ENCODE peak calls at places on chromosome 6, in ten cellular contexts. R is iPS-NIHi11; N is Right ventricle myocardium superior; Z is left cardiac atrium; F is fibroblast of gingiva; C is T follicular helper cell; K is type B pancreatic cell; H is posterior vena cava; W is activated CD4-positive, alpha-beta T cell treated with anti-CD3 and anti-CD28 coated beads, Interleukin-2, amount 10 ng/mL, durations not matched to agents 7 days and 5 days; X is T-cell. U is an unnamed sample.

GRCh38 chr6:27758471-27758870 is 153.7 kb downstream of the OR2B2 start:
- DNase-seq in R (no peak), N (no peak), Z (no peak), F (no peak), C (no peak), K (no peak), H (no peak), W (no peak), X (no peak), U (no peak)

GRCh38 chr6:34969662-34970265 is 80.7 kb downstream of the ANKS1A start:
- DNase-seq in R (no peak), N (no peak), Z (no peak), F (no peak), C (no peak), K (no peak), H (no peak), W (no peak), X (no peak), U (no peak)

GRCh38 chr6:53302678-53303360 is 45.9 kb downstream of the ELOVL5 start:
- DNase-seq in R (no peak), N (no peak), Z (no peak), F (peak), C (peak), K (no peak), H (no peak), W (peak), X (no peak), U (no peak)

GRCh38 chr6:107819217-107819616 is 4.9 kb downstream of the SCML4 start:
- DNase-seq in R (no peak), N (no peak), Z (no peak), F (no peak), C (no peak), K (no peak), H (no peak), W (no peak), X (no peak), U (no peak)

GRCh38 chr6:33713786-33714185 is 2.3 kb upstream of the UQCC2 start:
- DNase-seq in R (no peak), N (no peak), Z (no peak), F (no peak), C (no peak), K (no peak), H (peak), W (no peak), X (no peak), U (no peak)

GRCh38 chr6:150204705-150205472 is 62.0 kb downstream of the PPP1R14C start:
- DNase-seq in R (no peak), N (peak), Z (peak), F (no peak), C (no peak), K (no peak), H (no peak), W (no peak), X (no peak), U (no peak)

GRCh38 chr6:28395918-28396317 is 3.6 kb downstream of the ZSCAN12 start:
- DNase-seq in R (no peak), N (no peak), Z (no peak), F (no peak), C (no peak), K (no peak), H (no peak), W (no peak), X (no peak), U (no peak)

GRCh38 chr6:40461643-40462042 is 125.5 kb downstream of the LRFN2 start:
- DNase-seq in R (no peak), N (no peak), Z (no peak), F (no peak), C (no peak), K (no peak), H (no peak), W (no peak), X (no peak), U (no peak)

GRCh38 chr6:163780993-163781392 is 366.5 kb downstream of the QKI start:
- DNase-seq in R (peak), N (peak), Z (peak), F (peak), C (no peak), K (no peak), H (no peak), W (no peak), X (no peak), U (no peak)

GRCh38 chr6:110671447-110671846 is 143.8 kb downstream of the CDK19 start:
- DNase-seq in R (no peak), N (no peak), Z (no peak), F (no peak), C (no peak), K (no peak), H (no peak), W (no peak), X (no peak), U (no peak)

GRCh38 chr6:101883398-101883975 is 490.0 kb downstream of the GRIK2 start:
- DNase-seq in R (no peak), N (no peak), Z (no peak), F (no peak), C (no peak), K (no peak), H (no peak), W (no peak), X (no peak), U (no peak)

GRCh38 chr6:131914967-131915751 is 36.0 kb downstream of the CCN2 start:
- DNase-seq in R (peak), N (no peak), Z (peak), F (peak), C (peak), K (no peak), H (no peak), W (peak), X (peak), U (peak)

GRCh38 chr6:25697537-25698340 is 45.7 kb downstream of the SCGN start:
- DNase-seq in R (no peak), N (no peak), Z (no peak), F (no peak), C (no peak), K (no peak), H (no peak), W (no peak), X (no peak), U (no peak)

U was measured in effector CD8-positive, alpha-beta T cell.